ENCODE peak calls at places on chromosome 15, in six cellular contexts. M, X, K, J, O and G are unnamed samples.

GRCh38 chr15:74365619-74366445 is 1.6 kb downstream of the CYP11A1 start:
- DNase-seq in M (no peak), X (no peak), K (peak), J (no peak), O (no peak), G (no peak)

GRCh38 chr15:45855907-45856579 is 221.2 kb downstream of the SQOR start:
- DNase-seq in M (no peak), X (no peak), K (no peak), J (no peak), O (no peak), G (no peak)

GRCh38 chr15:84834227-84834955 is 17.2 kb downstream of the ALPK3 start:
- DNase-seq in M (no peak), X (no peak), K (no peak), J (no peak), O (no peak), G (no peak)

GRCh38 chr15:43517354-43518072 is at the start of gene MAP1A:
- DNase-seq in M (no peak), X (no peak), K (no peak), J (no peak), O (peak), G (no peak)

GRCh38 chr15:77870195-77871065 is 207.1 kb downstream of the TBC1D2B start:
- DNase-seq in M (no peak), X (peak), K (peak), J (peak), O (peak), G (peak)

GRCh38 chr15:44545934-44546802 is 9.2 kb downstream of the EIF3J start:
- DNase-seq in M (peak), X (no peak), K (no peak), J (no peak), O (no peak), G (no peak)

GRCh38 chr15:77907824-77908751 is 169.4 kb downstream of the TBC1D2B start:
- DNase-seq in M (no peak), X (no peak), K (peak), J (no peak), O (peak), G (no peak)

GRCh38 chr15:60520041-60520824 is 41.3 kb upstream of the ICE2 start:
- DNase-seq in M (no peak), X (no peak), K (no peak), J (no peak), O (no peak), G (no peak)

GRCh38 chr15:35290301-35290721 is 205.2 kb upstream of the NANOGP8 start:
- DNase-seq in M (no peak), X (no peak), K (no peak), J (no peak), O (no peak), G (no peak)

GRCh38 chr15:73771380-73772095 is 18.4 kb upstream of the INSYN1 start:
- DNase-seq in M (no peak), X (no peak), K (no peak), J (no peak), O (no peak), G (no peak)

GRCh38 chr15:70289191-70289955 is 191.7 kb upstream of the TLE3 start:
- DNase-seq in M (no peak), X (no peak), K (no peak), J (no peak), O (no peak), G (no peak)

GRCh38 chr15:22253676-22254408 is 173.5 kb downstream of the OR4M2 start:
- DNase-seq in M (peak), X (no peak), K (no peak), J (no peak), O (no peak), G (no peak)

GRCh38 chr15:86645861-86646393 is 566.3 kb downstream of the AGBL1 start:
- DNase-seq in M (no peak), X (no peak), K (no peak), J (no peak), O (no peak), G (no peak)

GRCh38 chr15:51888593-51889195 is 59.2 kb downstream of the TMOD3 start:
- DNase-seq in M (no peak), X (no peak), K (no peak), J (no peak), O (peak), G (no peak)

GRCh38 chr15:72865486-72865885 is 81.9 kb upstream of the ADPGK start:
- DNase-seq in M (no peak), X (no peak), K (no peak), J (no peak), O (no peak), G (no peak)

GRCh38 chr15:93173369-93173768 is 84.4 kb upstream of the RGMA start:
- DNase-seq in M (no peak), X (no peak), K (no peak), J (no peak), O (no peak), G (no peak)

GRCh38 chr15:44836094-44836493 is 99.8 kb downstream of the TRIM69 start:
- DNase-seq in M (no peak), X (no peak), K (peak), J (no peak), O (no peak), G (no peak)

GRCh38 chr15:80556694-80557367 is 138.3 kb upstream of the ABHD17C start:
- DNase-seq in M (no peak), X (no peak), K (no peak), J (no peak), O (no peak), G (no peak)

GRCh38 chr15:78712797-78713515 is 71.9 kb upstream of the CHRNB4 start:
- DNase-seq in M (no peak), X (no peak), K (no peak), J (no peak), O (no peak), G (no peak)

GRCh38 chr15:80825361-80826030 is 46.3 kb downstream of the CEMIP start:
- DNase-seq in M (no peak), X (no peak), K (no peak), J (no peak), O (no peak), G (no peak)

GRCh38 chr15:82111918-82112317 is 66.1 kb upstream of the MEX3B start:
- DNase-seq in M (no peak), X (no peak), K (no peak), J (no peak), O (no peak), G (no peak)

GRCh38 chr15:62739507-62739906 is 303.0 kb upstream of the TPM1 start:
- DNase-seq in M (no peak), X (no peak), K (no peak), J (no peak), O (no peak), G (no peak)
- TF ChIP-seq TAF1 in M (no peak), X (no peak), K (no peak), J (no peak), O (no peak), G (no peak)

GRCh38 chr15:62900071-62900812 is 142.3 kb upstream of the TPM1 start:
- DNase-seq in M (no peak), X (no peak), K (no peak), J (no peak), O (no peak), G (no peak)
- TF ChIP-seq POLR2A in M (no peak), X (no peak), K (no peak), J (no peak), O (no peak), G (no peak)

GRCh38 chr15:61746589-61746988 is 313.7 kb downstream of the VPS13C start:
- DNase-seq in M (no peak), X (no peak), K (no peak), J (no peak), O (no peak), G (no peak)

GRCh38 chr15:61752001-61752400 is 308.2 kb downstream of the VPS13C start:
- DNase-seq in M (no peak), X (no peak), K (no peak), J (no peak), O (no peak), G (no peak)

GRCh38 chr15:61750271-61751084 is 309.8 kb downstream of the VPS13C start:
- DNase-seq in M (no peak), X (no peak), K (no peak), J (no peak), O (no peak), G (no peak)

GRCh38 chr15:61748529-61748928 is 311.7 kb downstream of the VPS13C start:
- DNase-seq in M (no peak), X (no peak), K (no peak), J (no peak), O (no peak), G (no peak)

GRCh38 chr15:61749169-61749568 is 311.1 kb downstream of the VPS13C start:
- DNase-seq in M (no peak), X (no peak), K (no peak), J (no peak), O (no peak), G (no peak)
- TF ChIP-seq TAF1 in M (no peak), X (no peak), K (no peak), J (no peak), O (no peak), G (no peak)

DNA sequence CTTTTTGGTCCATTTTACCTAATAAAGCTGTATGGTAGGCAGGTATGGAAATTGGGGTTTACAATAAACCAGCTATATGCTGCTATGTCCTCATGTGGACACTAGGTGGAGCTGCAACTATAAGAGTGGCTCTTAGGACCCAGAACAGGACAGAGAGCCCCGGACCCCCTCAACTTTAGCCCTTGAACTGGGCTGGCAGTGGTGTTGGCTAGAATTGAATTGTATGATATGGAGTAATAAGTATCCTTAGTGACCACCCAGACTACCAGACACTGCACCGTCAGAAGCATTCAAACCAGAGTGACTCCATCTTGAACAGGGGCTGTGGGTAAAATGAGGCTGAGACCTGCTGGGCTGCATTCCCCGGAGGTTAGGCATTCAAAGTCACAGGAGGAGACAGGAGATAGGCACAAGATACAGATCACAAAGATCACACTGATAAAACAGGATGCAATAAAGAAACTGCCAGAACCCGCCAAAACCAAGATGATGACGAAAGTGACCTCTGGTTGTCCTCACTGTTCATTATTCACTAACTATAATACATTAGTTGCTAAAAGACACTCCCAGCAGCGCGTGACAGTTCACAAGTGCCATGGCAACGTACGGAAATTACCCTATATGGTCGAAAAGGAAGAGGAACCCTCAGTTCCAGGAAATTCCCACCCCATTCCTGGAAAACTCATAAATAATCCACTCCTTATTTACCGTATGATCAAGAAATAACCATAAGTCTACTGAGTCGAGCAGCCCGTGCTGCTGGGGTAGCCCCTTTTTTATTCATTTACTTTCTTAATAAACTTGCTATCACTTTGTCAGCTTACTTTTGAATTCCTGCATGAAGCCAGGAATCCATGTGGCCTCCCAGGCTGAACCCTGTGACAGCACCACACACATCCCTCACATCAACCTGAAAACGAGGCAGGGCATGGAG is 68.7 kb upstream of the BLM start:
- DNase-seq in M (no peak), X (no peak), K (peak), J (no peak), O (peak), G (peak)
- TF ChIP-seq POLR2A in M (no peak), X (no peak), K (no peak), J (no peak), O (peak), G (no peak)

DNA sequence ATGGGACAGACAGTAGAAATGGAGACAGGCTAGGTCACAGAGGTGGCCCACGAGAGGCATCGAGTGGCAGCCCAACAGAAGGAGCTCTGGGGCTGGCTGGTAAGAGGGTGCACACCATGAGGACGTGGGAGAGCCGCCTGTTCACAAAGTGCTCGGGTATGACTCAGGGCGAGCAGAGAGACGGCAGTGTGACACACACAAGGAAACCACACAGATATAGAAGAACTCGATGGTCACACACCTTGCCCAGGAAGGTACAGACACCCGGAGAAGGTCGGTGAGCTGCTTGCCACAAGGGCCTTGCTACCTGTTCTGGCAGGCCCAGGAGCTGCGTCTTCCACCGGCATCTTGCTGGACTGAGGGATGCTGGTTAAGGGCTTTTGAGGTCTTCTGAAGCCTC is 50.2 kb downstream of the CA12 start:
- DNase-seq in M (no peak), X (no peak), K (no peak), J (no peak), O (peak), G (no peak)
- TF ChIP-seq TAF1 in M (no peak), X (no peak), K (no peak), J (no peak), O (no peak), G (no peak)

GRCh38 chr15:63135804-63136203 is 14.1 kb downstream of the LACTB start:
- DNase-seq in M (no peak), X (no peak), K (no peak), J (no peak), O (no peak), G (no peak)
- TF ChIP-seq POLR2A in M (no peak), X (no peak), K (no peak), J (no peak), O (no peak), G (no peak)

DNA sequence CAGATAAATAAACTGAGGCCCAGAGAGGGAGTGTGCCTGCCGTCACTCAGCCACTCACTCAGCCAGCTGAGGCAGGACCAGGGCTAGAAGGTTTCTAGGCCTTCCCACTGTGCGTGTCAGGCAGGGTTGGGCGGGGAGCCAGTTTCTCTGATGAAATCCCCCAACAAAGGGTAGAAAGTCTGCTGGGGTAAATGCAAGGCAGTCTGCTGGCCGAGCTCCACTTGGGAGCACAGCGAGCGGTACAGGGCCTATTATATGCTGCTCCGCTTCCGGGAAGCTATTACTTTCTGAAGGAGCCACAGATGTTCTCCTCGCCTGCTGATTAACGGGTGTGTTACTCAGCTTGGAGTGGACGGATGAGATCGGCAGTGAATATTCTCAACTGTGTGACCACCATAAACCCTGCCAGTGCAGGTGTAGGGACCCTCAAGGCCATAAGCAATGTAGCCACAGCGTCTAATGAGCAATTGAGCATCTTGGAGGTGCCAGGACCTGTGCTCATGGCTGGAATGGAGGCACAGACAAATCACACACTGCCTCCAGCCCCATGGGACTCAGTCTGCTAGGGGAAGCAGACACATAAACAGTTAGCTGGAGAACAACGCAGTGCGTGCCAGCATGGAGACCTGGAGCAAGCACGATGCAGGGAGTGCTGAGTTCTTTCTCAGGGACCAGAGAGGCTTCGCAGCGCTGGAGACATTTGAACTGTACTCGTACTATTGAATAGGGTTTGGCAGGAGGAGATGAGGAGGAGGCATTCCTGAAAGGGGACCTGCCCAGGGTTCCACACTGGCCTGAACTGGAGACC is 42.1 kb downstream of the CORO2B start:
- DNase-seq in M (no peak), X (no peak), K (no peak), J (no peak), O (no peak), G (no peak)
- TF ChIP-seq TAF1 in M (no peak), X (no peak), K (no peak), J (no peak), O (no peak), G (no peak)